ENCODE peak calls at places on chromosome 1, in seven cellular contexts. One of them, this sample, is unnamed.

GRCh38 chr1:94602312-94602711 is 60.8 kb upstream of the F3 start:
- DNase-seq in nucleus accumbens: no peak
- DNase-seq in HS-27A: no peak
- DNase-seq in activated naive CD4-positive, alpha-beta T cell treated with Interleukin-2 at 50 U/mL for 16 hours: no peak
- DNase-seq in NCI-H1105 treated with DMSO at 0.1 percent for 48 hours: no peak
- DNase-seq in activated CD4-positive, alpha-beta memory T cell treated with anti-CD3 and anti-CD28 coated beads for 36 hours: no peak
- DNase-seq in AG08396: peak
- DNase-seq in this sample: peak

GRCh38 chr1:226656601-226657277 is 82.3 kb downstream of the ITPKB start:
- DNase-seq in nucleus accumbens: no peak
- DNase-seq in NCI-H1105 treated with DMSO at 0.1 percent for 48 hours: peak
- DNase-seq in AG08396: peak
- DNase-seq in activated naive CD4-positive, alpha-beta T cell treated with Interleukin-2 at 50 U/mL for 16 hours: no peak
- DNase-seq in activated CD4-positive, alpha-beta memory T cell treated with anti-CD3 and anti-CD28 coated beads for 36 hours: no peak
- DNase-seq in HS-27A: no peak
- DNase-seq in this sample: no peak

GRCh38 chr1:145858238-145858936 is 494 bp downstream of the PIAS3 start:
- DNase-seq in activated CD4-positive, alpha-beta memory T cell treated with anti-CD3 and anti-CD28 coated beads for 36 hours: peak
- DNase-seq in activated naive CD4-positive, alpha-beta T cell treated with Interleukin-2 at 50 U/mL for 16 hours: peak
- DNase-seq in AG08396: peak
- DNase-seq in nucleus accumbens: no peak
- DNase-seq in HS-27A: no peak
- DNase-seq in NCI-H1105 treated with DMSO at 0.1 percent for 48 hours: peak
- DNase-seq in this sample: peak

GRCh38 chr1:119160851-119161250 is 20.4 kb upstream of the WARS2 start:
- DNase-seq in HS-27A: no peak
- DNase-seq in AG08396: peak
- DNase-seq in nucleus accumbens: no peak
- DNase-seq in activated naive CD4-positive, alpha-beta T cell treated with Interleukin-2 at 50 U/mL for 16 hours: no peak
- DNase-seq in activated CD4-positive, alpha-beta memory T cell treated with anti-CD3 and anti-CD28 coated beads for 36 hours: no peak
- DNase-seq in NCI-H1105 treated with DMSO at 0.1 percent for 48 hours: no peak
- DNase-seq in this sample: no peak

GRCh38 chr1:245888809-245889208 is 618.3 kb downstream of the SMYD3 start:
- DNase-seq in activated CD4-positive, alpha-beta memory T cell treated with anti-CD3 and anti-CD28 coated beads for 36 hours: no peak
- DNase-seq in HS-27A: peak
- DNase-seq in activated naive CD4-positive, alpha-beta T cell treated with Interleukin-2 at 50 U/mL for 16 hours: no peak
- DNase-seq in nucleus accumbens: no peak
- DNase-seq in NCI-H1105 treated with DMSO at 0.1 percent for 48 hours: no peak
- DNase-seq in AG08396: no peak
- DNase-seq in this sample: peak

GRCh38 chr1:246566808-246567154 is 525 bp downstream of the CNST start:
- DNase-seq in activated naive CD4-positive, alpha-beta T cell treated with Interleukin-2 at 50 U/mL for 16 hours: no peak
- DNase-seq in NCI-H1105 treated with DMSO at 0.1 percent for 48 hours: no peak
- DNase-seq in nucleus accumbens: no peak
- DNase-seq in activated CD4-positive, alpha-beta memory T cell treated with anti-CD3 and anti-CD28 coated beads for 36 hours: no peak
- DNase-seq in HS-27A: no peak
- DNase-seq in AG08396: peak
- DNase-seq in this sample: peak

GRCh38 chr1:236018885-236019453 is 45.9 kb downstream of the NID1 start:
- DNase-seq in AG08396: no peak
- DNase-seq in NCI-H1105 treated with DMSO at 0.1 percent for 48 hours: no peak
- DNase-seq in activated naive CD4-positive, alpha-beta T cell treated with Interleukin-2 at 50 U/mL for 16 hours: no peak
- DNase-seq in HS-27A: no peak
- DNase-seq in nucleus accumbens: no peak
- DNase-seq in activated CD4-positive, alpha-beta memory T cell treated with anti-CD3 and anti-CD28 coated beads for 36 hours: no peak
- DNase-seq in this sample: no peak

GRCh38 chr1:60732977-60733401 is 349.4 kb upstream of the NFIA start:
- DNase-seq in HS-27A: no peak
- DNase-seq in activated CD4-positive, alpha-beta memory T cell treated with anti-CD3 and anti-CD28 coated beads for 36 hours: no peak
- DNase-seq in AG08396: no peak
- DNase-seq in NCI-H1105 treated with DMSO at 0.1 percent for 48 hours: no peak
- DNase-seq in nucleus accumbens: no peak
- DNase-seq in activated naive CD4-positive, alpha-beta T cell treated with Interleukin-2 at 50 U/mL for 16 hours: no peak
- DNase-seq in this sample: no peak

GRCh38 chr1:33985656-33986055 is 121.8 kb downstream of the HMGB4 start:
- DNase-seq in AG08396: peak
- DNase-seq in activated CD4-positive, alpha-beta memory T cell treated with anti-CD3 and anti-CD28 coated beads for 36 hours: no peak
- DNase-seq in activated naive CD4-positive, alpha-beta T cell treated with Interleukin-2 at 50 U/mL for 16 hours: no peak
- DNase-seq in HS-27A: no peak
- DNase-seq in NCI-H1105 treated with DMSO at 0.1 percent for 48 hours: no peak
- DNase-seq in nucleus accumbens: no peak
- DNase-seq in this sample: no peak

GRCh38 chr1:235720544-235720943 is 71.0 kb upstream of the GNG4 start:
- DNase-seq in AG08396: no peak
- DNase-seq in nucleus accumbens: no peak
- DNase-seq in activated naive CD4-positive, alpha-beta T cell treated with Interleukin-2 at 50 U/mL for 16 hours: no peak
- DNase-seq in activated CD4-positive, alpha-beta memory T cell treated with anti-CD3 and anti-CD28 coated beads for 36 hours: no peak
- DNase-seq in HS-27A: no peak
- DNase-seq in NCI-H1105 treated with DMSO at 0.1 percent for 48 hours: no peak
- DNase-seq in this sample: no peak

GRCh38 chr1:97170296-97170695 is 448.7 kb downstream of the PTBP2 start:
- DNase-seq in HS-27A: no peak
- DNase-seq in nucleus accumbens: no peak
- DNase-seq in activated CD4-positive, alpha-beta memory T cell treated with anti-CD3 and anti-CD28 coated beads for 36 hours: no peak
- DNase-seq in NCI-H1105 treated with DMSO at 0.1 percent for 48 hours: peak
- DNase-seq in activated naive CD4-positive, alpha-beta T cell treated with Interleukin-2 at 50 U/mL for 16 hours: no peak
- DNase-seq in AG08396: no peak
- DNase-seq in this sample: no peak

This sample was measured in Jurkat, Clone E6-1.